ENCODE peak calls at places on chromosomes 11 and 22, in six cellular contexts. B is AG10803, O is nephron progenitor cell, A is bronchial epithelial cell, G is osteocyte, I is choroid plexus epithelial cell. V is an unnamed sample.

GRCh38 chr11:132921597-132921996 is 610.7 kb downstream of the OPCML start:
- DNase-seq in B (no peak), I (no peak), O (no peak), A (no peak), G (no peak), V (no peak)

GRCh38 chr22:49914256-49914655 is 4.0 kb downstream of the ALG12 start:
- DNase-seq in G (no peak), A (no peak), I (no peak), B (no peak), O (no peak), V (no peak)

GRCh38 chr11:119480375-119481020 is 57.5 kb upstream of the THY1 start:
- DNase-seq in I (no peak), B (no peak), G (peak), A (no peak), O (no peak), V (no peak)

GRCh38 chr11:84866922-84867321 is 760.2 kb downstream of the DLG2 start:
- DNase-seq in B (no peak), A (no peak), I (no peak), G (no peak), O (no peak), V (no peak)

GRCh38 chr11:101612481-101612880 is 28.7 kb upstream of the TRPC6 start:
- DNase-seq in I (no peak), B (no peak), G (no peak), A (no peak), O (no peak), V (no peak)

GRCh38 chr11:87437844-87438223 is 400.1 kb downstream of the TMEM135 start:
- DNase-seq in I (peak), B (peak), O (no peak), A (peak), G (no peak), V (peak)

GRCh38 chr22:43222281-43222680 is 35.3 kb upstream of the TTLL12 start:
- DNase-seq in I (no peak), B (no peak), A (no peak), G (no peak), O (no peak), V (no peak)

GRCh38 chr11:64028398-64029115 is 7.2 kb upstream of the FLRT1 start:
- DNase-seq in G (no peak), I (peak), A (no peak), O (peak), B (no peak), V (no peak)

GRCh38 chr11:100863080-100863581 is 176.0 kb downstream of the ARHGAP42 start:
- DNase-seq in A (peak), B (peak), G (no peak), O (no peak), I (peak), V (peak)

GRCh38 chr11:76075699-76076098 is 130.6 kb downstream of the WNT11 start:
- DNase-seq in B (no peak), O (no peak), G (no peak), I (peak), A (no peak), V (no peak)

GRCh38 chr22:21683401-21683811 is 17.6 kb downstream of the PPIL2 start:
- DNase-seq in B (no peak), A (no peak), G (no peak), O (no peak), I (no peak), V (no peak)

GRCh38 chr11:128400382-128401203 is 186.8 kb downstream of the ETS1 start:
- DNase-seq in A (no peak), I (no peak), G (no peak), B (peak), O (no peak), V (peak)

GRCh38 chr11:134659882-134660281 is 247.8 kb upstream of the B3GAT1 start:
- DNase-seq in B (no peak), I (no peak), A (no peak), O (no peak), G (peak), V (no peak)

GRCh38 chr11:20097319-20098221 is 62.7 kb downstream of the DBX1 start:
- DNase-seq in G (no peak), A (peak), B (peak), I (peak), O (no peak), V (peak)

GRCh38 chr22:50292643-50293440 is 14.6 kb downstream of the PLXNB2 start:
- DNase-seq in G (no peak), A (no peak), B (no peak), O (no peak), I (no peak), V (no peak)

GRCh38 chr22:18929459-18929858 is 6.6 kb downstream of the PRODH start:
- DNase-seq in O (no peak), I (no peak), B (no peak), A (no peak), G (peak), V (no peak)

GRCh38 chr22:25417792-25418191 is 146.7 kb upstream of the GRK3 start:
- DNase-seq in B (no peak), I (no peak), O (no peak), G (no peak), A (no peak), V (no peak)

GRCh38 chr11:2779981-2780849 is 80.4 kb upstream of the KCNQ1OT1 start:
- DNase-seq in I (peak), A (no peak), G (peak), B (no peak), O (no peak), V (no peak)

GRCh38 chr11:64832467-64833197 is 11.8 kb downstream of the CDC42BPG start:
- DNase-seq in G (no peak), O (no peak), I (no peak), B (no peak), A (no peak), V (no peak)

GRCh38 chr22:45965565-45965962 is 11.4 kb downstream of the WNT7B start:
- DNase-seq in I (no peak), A (no peak), B (no peak), O (no peak), G (no peak), V (no peak)

GRCh38 chr22:42623301-42623751 is 8.6 kb upstream of the POLDIP3 start:
- DNase-seq in I (no peak), B (no peak), O (no peak), A (no peak), G (no peak), V (no peak)

GRCh38 chr11:17760102-17761029 is 25.8 kb downstream of the KCNC1 start:
- DNase-seq in A (peak), G (no peak), O (peak), I (peak), B (peak), V (peak)

GRCh38 chr11:71129624-71130023 is 122.8 kb downstream of the SHANK2 start:
- DNase-seq in O (no peak), B (peak), A (peak), I (no peak), G (no peak), V (peak)

GRCh38 chr22:36587289-36588154 is 58.6 kb upstream of the EIF3D start:
- DNase-seq in I (peak), B (peak), G (no peak), A (no peak), O (no peak), V (peak)

GRCh38 chr22:23750374-23750743 is 553 bp downstream of the ZNF70 start:
- DNase-seq in B (no peak), I (no peak), G (no peak), A (no peak), O (no peak), V (no peak)

GRCh38 chr22:36507518-36508010 is 724 bp upstream of the FOXRED2 start:
- DNase-seq in B (no peak), I (no peak), A (no peak), G (no peak), O (no peak), V (no peak)

GRCh38 chr11:64245797-64246623 is 733 bp downstream of the PPP1R14B start:
- DNase-seq in O (no peak), A (peak), B (peak), I (peak), G (peak), V (peak)

GRCh38 chr11:26621147-26621546 is 49.1 kb upstream of the MUC15 start:
- DNase-seq in B (peak), G (no peak), A (peak), I (peak), O (no peak), V (peak)

GRCh38 chr11:134050541-134051383 is 18.1 kb upstream of the JAM3 start:
- DNase-seq in I (peak), A (no peak), G (peak), B (peak), O (peak), V (peak)

GRCh38 chr11:37643968-37644367 is 1045.9 kb upstream of the RAG2 start:
- DNase-seq in A (no peak), O (no peak), B (no peak), G (no peak), I (no peak), V (no peak)

GRCh38 chr11:64372802-64373597 is 14.0 kb downstream of the RPS6KA4 start:
- DNase-seq in I (peak), O (no peak), G (no peak), A (peak), B (peak), V (peak)

GRCh38 chr11:118406599-118407166 is 5.3 kb downstream of the ATP5MG start:
- DNase-seq in O (no peak), G (no peak), I (peak), B (peak), A (no peak), V (peak)

GRCh38 chr11:66862559-66863037 is 5.7 kb downstream of the LRFN4 start:
- DNase-seq in O (no peak), B (no peak), I (no peak), A (no peak), G (no peak), V (no peak)

GRCh38 chr11:98453378-98453777 is 567.4 kb upstream of the CNTN5 start:
- DNase-seq in O (no peak), G (no peak), A (no peak), B (no peak), I (no peak), V (no peak)

GRCh38 chr11:98456281-98456680 is 564.5 kb upstream of the CNTN5 start:
- DNase-seq in I (no peak), B (no peak), A (no peak), O (no peak), G (no peak), V (no peak)

DNA sequence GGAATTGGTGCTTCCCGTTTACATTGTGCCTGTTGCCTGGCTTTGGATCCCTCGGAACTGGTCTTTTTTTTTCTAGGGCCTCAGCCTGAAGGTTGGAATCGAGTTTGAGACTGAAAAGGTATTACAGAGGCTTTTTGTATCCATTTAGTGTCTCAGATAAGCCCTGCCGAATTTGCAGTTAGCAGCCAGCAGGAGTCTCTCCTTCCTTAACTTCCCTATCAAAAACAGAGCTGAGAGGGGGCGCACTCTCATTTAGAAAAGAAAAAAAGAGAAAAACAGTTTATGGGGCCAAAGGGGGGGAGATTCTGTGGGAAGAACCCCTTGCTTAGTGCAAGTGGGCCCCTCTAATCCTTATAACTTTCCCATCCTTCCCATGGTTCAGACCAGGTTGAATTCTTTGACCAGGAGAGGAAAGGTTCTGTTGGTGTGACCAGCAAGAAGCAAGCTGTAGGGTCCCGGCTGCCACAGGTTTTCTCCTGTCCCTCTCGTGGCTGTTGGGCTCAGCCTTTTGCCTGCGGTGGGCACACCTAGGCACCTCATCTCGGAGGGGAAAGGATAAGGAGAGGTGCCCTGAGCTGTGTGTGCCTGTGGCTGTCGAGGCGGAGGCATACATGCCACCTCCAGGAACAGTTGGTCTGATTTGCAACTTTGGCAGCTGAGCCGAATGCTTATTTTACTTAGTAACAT is 565.1 kb upstream of the CNTN5 start:
- DNase-seq in O (no peak), A (no peak), G (no peak), B (no peak), I (peak), V (no peak)
- TF ChIP-seq CTCF in O (no peak), A (no peak), G (no peak), B (no peak), I (peak), V (no peak)

DNA sequence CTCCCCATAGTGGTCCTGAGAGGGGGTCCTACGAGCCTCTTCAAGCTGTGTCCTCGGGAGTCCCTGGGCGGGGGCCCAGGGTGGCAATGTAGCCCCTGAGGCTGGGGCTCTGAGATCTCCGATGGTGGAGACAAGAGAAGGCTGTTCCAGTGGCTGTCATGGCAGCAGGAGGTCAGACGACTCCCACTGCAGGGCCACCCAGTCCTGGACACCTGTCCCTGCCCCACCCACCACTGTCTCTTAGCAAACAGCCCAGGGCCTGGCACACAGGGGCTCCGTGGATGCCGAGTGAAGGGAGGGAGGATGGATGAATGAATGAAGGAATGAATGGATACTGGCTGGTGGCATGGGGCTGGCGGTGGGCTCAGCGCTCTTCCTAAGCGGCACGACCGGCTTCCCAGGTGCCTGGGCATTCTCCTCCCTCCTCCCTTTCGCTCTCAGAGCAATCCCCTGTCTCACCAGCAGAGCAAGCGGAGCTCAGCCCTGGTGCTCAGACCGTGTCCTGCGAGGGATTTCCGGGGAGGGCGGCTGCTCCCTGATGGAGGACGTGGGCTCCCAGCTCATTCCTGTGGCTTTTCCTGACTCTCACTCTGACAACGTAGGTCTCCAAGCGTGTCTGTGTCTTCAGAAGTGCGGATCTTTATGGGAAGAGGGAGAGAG is 1272.7 kb downstream of the BRD1 start:
- DNase-seq in A (no peak), I (no peak), G (no peak), B (no peak), O (peak), V (no peak)
- TF ChIP-seq CTCF in A (no peak), I (no peak), G (no peak), B (no peak), O (peak), V (no peak)

GRCh38 chr11:72600557-72600956 is 73.7 kb downstream of the PDE2A start:
- DNase-seq in B (no peak), A (no peak), G (no peak), I (no peak), O (no peak), V (no peak)

GRCh38 chr11:72598466-72598865 is 75.8 kb downstream of the PDE2A start:
- DNase-seq in B (no peak), I (no peak), O (no peak), A (no peak), G (no peak), V (no peak)

GRCh38 chr11:72598901-72599300 is 75.3 kb downstream of the PDE2A start:
- DNase-seq in B (peak), A (no peak), I (peak), O (peak), G (no peak), V (peak)

GRCh38 chr11:72602250-72602904 is 71.8 kb downstream of the PDE2A start:
- DNase-seq in A (no peak), G (no peak), I (no peak), B (no peak), O (no peak), V (no peak)

DNA sequence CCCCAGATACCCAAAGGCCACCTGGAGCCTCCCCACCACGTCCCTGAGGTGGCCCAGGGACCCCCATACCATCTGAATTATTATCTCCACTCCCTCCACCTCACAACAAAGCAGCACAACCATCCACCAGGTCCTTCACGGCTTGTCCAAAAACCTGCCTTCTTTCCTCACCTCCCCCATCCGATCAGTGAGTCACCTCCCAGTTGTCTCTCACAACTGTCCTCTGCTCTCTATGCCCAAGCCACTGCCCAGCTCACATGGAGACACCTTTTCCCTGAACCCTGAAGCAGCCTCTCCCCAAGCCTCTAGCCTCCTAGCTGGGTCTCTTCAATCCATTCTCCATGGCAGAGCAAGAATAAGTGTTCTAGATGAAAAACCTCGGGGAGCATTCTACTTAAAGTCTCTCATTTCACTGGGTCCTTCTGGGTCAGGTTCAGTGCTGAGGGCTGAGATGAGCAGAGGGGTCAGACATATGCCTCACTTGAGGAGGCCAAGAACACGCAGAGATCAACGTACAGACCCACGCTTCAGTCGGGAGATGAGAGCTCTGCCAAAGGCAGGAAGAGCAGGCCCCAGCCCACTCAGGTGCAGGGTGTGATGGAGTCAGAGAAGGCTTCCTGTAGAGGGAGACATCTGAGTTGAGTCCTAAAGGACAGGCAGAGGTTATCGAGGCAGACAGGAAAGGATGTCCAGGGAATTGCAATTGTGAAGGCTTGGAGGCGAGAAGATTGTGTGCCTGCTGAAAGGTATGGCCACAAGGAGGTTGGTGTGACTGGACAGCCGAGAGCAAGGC is 74.7 kb downstream of the PDE2A start:
- DNase-seq in O (no peak), B (no peak), G (no peak), A (no peak), I (no peak), V (no peak)
- TF ChIP-seq CTCF in O (no peak), B (no peak), G (no peak), A (no peak), I (no peak), V (no peak)

GRCh38 chr11:13668102-13668956 is at the start of gene FAR1:
- DNase-seq in A (peak), G (peak), I (peak), B (peak), O (peak), V (peak)
- TF ChIP-seq CTCF in A (peak), G (peak), I (peak), B (peak), O (peak), V (no peak)

GRCh38 chr11:124278261-124278660 is 22.1 kb downstream of the OR8G5 start:
- DNase-seq in I (peak), A (no peak), O (no peak), B (no peak), G (no peak), V (no peak)

GRCh38 chr11:124276081-124276480 is 19.9 kb downstream of the OR8G5 start:
- DNase-seq in A (no peak), O (no peak), I (peak), G (no peak), B (peak), V (peak)

GRCh38 chr11:124274000-124274399 is 17.8 kb downstream of the OR8G5 start:
- DNase-seq in O (no peak), I (no peak), A (no peak), G (no peak), B (no peak), V (no peak)

GRCh38 chr11:124277207-124277606 is 21.0 kb downstream of the OR8G5 start:
- DNase-seq in B (no peak), A (no peak), I (no peak), G (no peak), O (no peak), V (no peak)

GRCh38 chr11:124277809-124278208 is 21.6 kb downstream of the OR8G5 start:
- DNase-seq in I (no peak), A (peak), B (no peak), O (no peak), G (no peak), V (no peak)
- TF ChIP-seq CTCF in I (peak), A (no peak), B (no peak), O (no peak), G (no peak), V (no peak)

GRCh38 chr22:37732699-37733607 is 36.1 kb downstream of the TRIOBP start:
- DNase-seq in B (no peak), A (no peak), O (no peak), I (no peak), G (no peak), V (no peak)

GRCh38 chr22:37733625-37734401 is 37.0 kb downstream of the TRIOBP start:
- DNase-seq in B (no peak), A (no peak), G (no peak), I (no peak), O (no peak), V (no peak)

GRCh38 chr22:37734402-37734700 is 37.5 kb downstream of the TRIOBP start:
- DNase-seq in I (no peak), B (no peak), G (no peak), O (no peak), A (no peak), V (no peak)

GRCh38 chr22:37731804-37732471 is 35.1 kb downstream of the TRIOBP start:
- DNase-seq in B (no peak), I (no peak), A (no peak), G (no peak), O (no peak), V (no peak)

GRCh38 chr22:37735054-37735453 is 38.2 kb downstream of the TRIOBP start:
- DNase-seq in B (no peak), G (no peak), I (no peak), O (peak), A (no peak), V (no peak)
- TF ChIP-seq CTCF in B (peak), G (peak), I (peak), O (peak), A (no peak), V (peak)

GRCh38 chr11:93921695-93922468 is 71.5 kb upstream of the VSTM5 start:
- DNase-seq in B (peak), A (peak), G (no peak), I (peak), O (peak), V (peak)

GRCh38 chr11:93917673-93918072 is 67.3 kb upstream of the VSTM5 start:
- DNase-seq in O (no peak), A (no peak), I (no peak), G (no peak), B (no peak), V (no peak)

GRCh38 chr11:93922830-93923229 is 72.4 kb upstream of the VSTM5 start:
- DNase-seq in A (no peak), G (no peak), I (no peak), B (no peak), O (no peak), V (no peak)
- TF ChIP-seq CTCF in A (no peak), G (no peak), I (no peak), B (no peak), O (no peak), V (no peak)

V was measured in fibroblast of mammary gland.